ENCODE peak calls at places on chromosomes 12 and 14, in seven cellular contexts. One of them, this sample, is unnamed.

GRCh38 chr14:37595809-37596595 is 573 bp downstream of the TTC6 start:
- DNase-seq in stimulated activated naive CD8-positive, alpha-beta T cell treated with anti-CD3 and anti-CD28 coated beads, Interleukin-15, Interleukin-2, amounts not matched to agents 100 U/mL and 50 U/mL, for 24 hours: peak
- DNase-seq in NCI-H187 treated with DMSO at 0.1 percent for 48 hours: peak
- DNase-seq in stimulated activated CD8-positive, alpha-beta memory T cell treated with anti-CD3 and anti-CD28 coated beads, Interleukin-4, amount 100 ng/mL, for 24 hours: peak
- DNase-seq in kidney glomerular epithelial cell: no peak
- DNase-seq in activated CD8-positive, alpha-beta memory T cell treated with anti-CD3 and anti-CD28 coated beads for 4 hours: no peak
- DNase-seq in NCI-H446 treated with DMSO at 0.1 percent for 48 hours: peak
- DNase-seq in this sample: peak

GRCh38 chr14:55731881-55732498 is 152.0 kb downstream of the KTN1 start:
- DNase-seq in stimulated activated naive CD8-positive, alpha-beta T cell treated with anti-CD3 and anti-CD28 coated beads, Interleukin-15, Interleukin-2, amounts not matched to agents 100 U/mL and 50 U/mL, for 24 hours: peak
- DNase-seq in NCI-H187 treated with DMSO at 0.1 percent for 48 hours: no peak
- DNase-seq in stimulated activated CD8-positive, alpha-beta memory T cell treated with anti-CD3 and anti-CD28 coated beads, Interleukin-4, amount 100 ng/mL, for 24 hours: peak
- DNase-seq in kidney glomerular epithelial cell: no peak
- DNase-seq in activated CD8-positive, alpha-beta memory T cell treated with anti-CD3 and anti-CD28 coated beads for 4 hours: peak
- DNase-seq in NCI-H446 treated with DMSO at 0.1 percent for 48 hours: no peak
- DNase-seq in this sample: no peak

GRCh38 chr12:76083761-76084276 is 666 bp downstream of the NAP1L1 start:
- DNase-seq in stimulated activated naive CD8-positive, alpha-beta T cell treated with anti-CD3 and anti-CD28 coated beads, Interleukin-15, Interleukin-2, amounts not matched to agents 100 U/mL and 50 U/mL, for 24 hours: peak
- DNase-seq in NCI-H187 treated with DMSO at 0.1 percent for 48 hours: no peak
- DNase-seq in stimulated activated CD8-positive, alpha-beta memory T cell treated with anti-CD3 and anti-CD28 coated beads, Interleukin-4, amount 100 ng/mL, for 24 hours: peak
- DNase-seq in kidney glomerular epithelial cell: peak
- DNase-seq in activated CD8-positive, alpha-beta memory T cell treated with anti-CD3 and anti-CD28 coated beads for 4 hours: peak
- DNase-seq in NCI-H446 treated with DMSO at 0.1 percent for 48 hours: no peak
- DNase-seq in this sample: peak

GRCh38 chr12:131087302-131087818 is 133.7 kb downstream of the ADGRD1 start:
- DNase-seq in stimulated activated naive CD8-positive, alpha-beta T cell treated with anti-CD3 and anti-CD28 coated beads, Interleukin-15, Interleukin-2, amounts not matched to agents 100 U/mL and 50 U/mL, for 24 hours: no peak
- DNase-seq in NCI-H187 treated with DMSO at 0.1 percent for 48 hours: no peak
- DNase-seq in stimulated activated CD8-positive, alpha-beta memory T cell treated with anti-CD3 and anti-CD28 coated beads, Interleukin-4, amount 100 ng/mL, for 24 hours: no peak
- DNase-seq in kidney glomerular epithelial cell: no peak
- DNase-seq in activated CD8-positive, alpha-beta memory T cell treated with anti-CD3 and anti-CD28 coated beads for 4 hours: no peak
- DNase-seq in NCI-H446 treated with DMSO at 0.1 percent for 48 hours: no peak
- DNase-seq in this sample: no peak

GRCh38 chr12:46110928-46111699 is 120.7 kb upstream of the SCAF11 start:
- DNase-seq in stimulated activated naive CD8-positive, alpha-beta T cell treated with anti-CD3 and anti-CD28 coated beads, Interleukin-15, Interleukin-2, amounts not matched to agents 100 U/mL and 50 U/mL, for 24 hours: no peak
- DNase-seq in NCI-H187 treated with DMSO at 0.1 percent for 48 hours: no peak
- DNase-seq in stimulated activated CD8-positive, alpha-beta memory T cell treated with anti-CD3 and anti-CD28 coated beads, Interleukin-4, amount 100 ng/mL, for 24 hours: no peak
- DNase-seq in kidney glomerular epithelial cell: no peak
- DNase-seq in activated CD8-positive, alpha-beta memory T cell treated with anti-CD3 and anti-CD28 coated beads for 4 hours: no peak
- DNase-seq in NCI-H446 treated with DMSO at 0.1 percent for 48 hours: no peak
- DNase-seq in this sample: no peak

GRCh38 chr14:39417014-39417413 is 15.2 kb downstream of the FBXO33 start:
- DNase-seq in stimulated activated naive CD8-positive, alpha-beta T cell treated with anti-CD3 and anti-CD28 coated beads, Interleukin-15, Interleukin-2, amounts not matched to agents 100 U/mL and 50 U/mL, for 24 hours: no peak
- DNase-seq in NCI-H187 treated with DMSO at 0.1 percent for 48 hours: no peak
- DNase-seq in stimulated activated CD8-positive, alpha-beta memory T cell treated with anti-CD3 and anti-CD28 coated beads, Interleukin-4, amount 100 ng/mL, for 24 hours: no peak
- DNase-seq in kidney glomerular epithelial cell: no peak
- DNase-seq in activated CD8-positive, alpha-beta memory T cell treated with anti-CD3 and anti-CD28 coated beads for 4 hours: no peak
- DNase-seq in NCI-H446 treated with DMSO at 0.1 percent for 48 hours: no peak
- DNase-seq in this sample: no peak

GRCh38 chr12:121132601-121133481 is at the start of gene P2RX7:
- DNase-seq in stimulated activated naive CD8-positive, alpha-beta T cell treated with anti-CD3 and anti-CD28 coated beads, Interleukin-15, Interleukin-2, amounts not matched to agents 100 U/mL and 50 U/mL, for 24 hours: peak
- DNase-seq in NCI-H187 treated with DMSO at 0.1 percent for 48 hours: peak
- DNase-seq in stimulated activated CD8-positive, alpha-beta memory T cell treated with anti-CD3 and anti-CD28 coated beads, Interleukin-4, amount 100 ng/mL, for 24 hours: no peak
- DNase-seq in kidney glomerular epithelial cell: peak
- DNase-seq in activated CD8-positive, alpha-beta memory T cell treated with anti-CD3 and anti-CD28 coated beads for 4 hours: peak
- DNase-seq in NCI-H446 treated with DMSO at 0.1 percent for 48 hours: peak
- DNase-seq in this sample: peak

GRCh38 chr12:22256076-22256475 is 78.4 kb downstream of the ST8SIA1 start:
- DNase-seq in stimulated activated naive CD8-positive, alpha-beta T cell treated with anti-CD3 and anti-CD28 coated beads, Interleukin-15, Interleukin-2, amounts not matched to agents 100 U/mL and 50 U/mL, for 24 hours: no peak
- DNase-seq in NCI-H187 treated with DMSO at 0.1 percent for 48 hours: no peak
- DNase-seq in stimulated activated CD8-positive, alpha-beta memory T cell treated with anti-CD3 and anti-CD28 coated beads, Interleukin-4, amount 100 ng/mL, for 24 hours: no peak
- DNase-seq in kidney glomerular epithelial cell: no peak
- DNase-seq in activated CD8-positive, alpha-beta memory T cell treated with anti-CD3 and anti-CD28 coated beads for 4 hours: no peak
- DNase-seq in NCI-H446 treated with DMSO at 0.1 percent for 48 hours: no peak
- DNase-seq in this sample: no peak

GRCh38 chr14:50001146-50001998 is 108.5 kb downstream of the ARF6 start:
- DNase-seq in stimulated activated naive CD8-positive, alpha-beta T cell treated with anti-CD3 and anti-CD28 coated beads, Interleukin-15, Interleukin-2, amounts not matched to agents 100 U/mL and 50 U/mL, for 24 hours: peak
- DNase-seq in NCI-H187 treated with DMSO at 0.1 percent for 48 hours: no peak
- DNase-seq in stimulated activated CD8-positive, alpha-beta memory T cell treated with anti-CD3 and anti-CD28 coated beads, Interleukin-4, amount 100 ng/mL, for 24 hours: peak
- DNase-seq in kidney glomerular epithelial cell: peak
- DNase-seq in activated CD8-positive, alpha-beta memory T cell treated with anti-CD3 and anti-CD28 coated beads for 4 hours: peak
- DNase-seq in NCI-H446 treated with DMSO at 0.1 percent for 48 hours: no peak
- DNase-seq in this sample: peak

GRCh38 chr14:105867961-105868599 is 341.7 kb downstream of the TMEM121 start:
- DNase-seq in stimulated activated naive CD8-positive, alpha-beta T cell treated with anti-CD3 and anti-CD28 coated beads, Interleukin-15, Interleukin-2, amounts not matched to agents 100 U/mL and 50 U/mL, for 24 hours: no peak
- DNase-seq in NCI-H187 treated with DMSO at 0.1 percent for 48 hours: no peak
- DNase-seq in stimulated activated CD8-positive, alpha-beta memory T cell treated with anti-CD3 and anti-CD28 coated beads, Interleukin-4, amount 100 ng/mL, for 24 hours: no peak
- DNase-seq in kidney glomerular epithelial cell: no peak
- DNase-seq in activated CD8-positive, alpha-beta memory T cell treated with anti-CD3 and anti-CD28 coated beads for 4 hours: no peak
- DNase-seq in NCI-H446 treated with DMSO at 0.1 percent for 48 hours: no peak
- DNase-seq in this sample: no peak